ENCODE peak calls at places on chromosomes 3 and 15, in nine cellular contexts. C, K, H, W, O, L, M, Y and X are unnamed samples.

GRCh38 chr3:64460877-64461276 is 226.9 kb downstream of the ADAMTS9 start:
- DNase-seq in C (no peak), K (no peak), H (no peak), W (no peak), O (no peak), L (no peak), M (no peak), Y (no peak), X (no peak)

GRCh38 chr3:72255191-72255590 is 470.2 kb upstream of the PROK2 start:
- DNase-seq in C (no peak), K (no peak), H (no peak), W (no peak), O (no peak), L (no peak), M (peak), Y (no peak), X (no peak)

GRCh38 chr3:49013113-49013737 is 5.2 kb downstream of the DALRD3 start:
- DNase-seq in C (no peak), K (no peak), H (no peak), W (no peak), O (no peak), L (no peak), M (no peak), Y (no peak), X (no peak)

GRCh38 chr3:13238687-13239466 is 165.6 kb upstream of the IQSEC1 start:
- DNase-seq in C (no peak), K (no peak), H (no peak), W (no peak), O (no peak), L (no peak), M (no peak), Y (no peak), X (no peak)

GRCh38 chr15:42511010-42511396 is 15.6 kb downstream of the SNAP23 start:
- DNase-seq in C (no peak), K (no peak), H (no peak), W (no peak), O (no peak), L (no peak), M (no peak), Y (no peak), X (no peak)

GRCh38 chr3:79820089-79820488 is 52.3 kb upstream of the ROBO1 start:
- DNase-seq in C (no peak), K (no peak), H (no peak), W (no peak), O (no peak), L (no peak), M (no peak), Y (no peak), X (no peak)

GRCh38 chr3:122488262-122488973 is 26.3 kb downstream of the KPNA1 start:
- DNase-seq in C (no peak), K (no peak), H (no peak), W (no peak), O (no peak), L (no peak), M (no peak), Y (no peak), X (no peak)

GRCh38 chr3:127074900-127075360 is 92.0 kb downstream of the PLXNA1 start:
- DNase-seq in C (no peak), K (no peak), H (no peak), W (no peak), O (no peak), L (peak), M (no peak), Y (no peak), X (no peak)

GRCh38 chr15:79643393-79643792 is 211.3 kb downstream of the MINAR1 start:
- DNase-seq in C (no peak), K (no peak), H (no peak), W (no peak), O (no peak), L (no peak), M (no peak), Y (no peak), X (no peak)

GRCh38 chr3:71652786-71653419 is 69.4 kb upstream of the FOXP1 start:
- DNase-seq in C (peak), K (peak), H (peak), W (peak), O (peak), L (peak), M (no peak), Y (no peak), X (no peak)

GRCh38 chr3:1552831-1553230 is 460.0 kb downstream of the CNTN6 start:
- DNase-seq in C (no peak), K (no peak), H (no peak), W (no peak), O (no peak), L (no peak), M (no peak), Y (no peak), X (no peak)

GRCh38 chr3:193096076-193096475 is 144.9 kb upstream of the PLAAT1 start:
- DNase-seq in C (no peak), K (no peak), H (no peak), W (no peak), O (peak), L (no peak), M (no peak), Y (no peak), X (no peak)

GRCh38 chr3:58864480-58864879 is 185.3 kb downstream of the CFAP20DC start:
- DNase-seq in C (no peak), K (no peak), H (no peak), W (no peak), O (no peak), L (no peak), M (no peak), Y (no peak), X (no peak)

GRCh38 chr3:184808021-184808420 is 3.9 kb upstream of the VPS8 start:
- DNase-seq in C (no peak), K (peak), H (peak), W (no peak), O (no peak), L (no peak), M (no peak), Y (no peak), X (no peak)

GRCh38 chr3:178671261-178672191 is 135.3 kb downstream of the KCNMB2 start:
- DNase-seq in C (no peak), K (no peak), H (no peak), W (no peak), O (no peak), L (no peak), M (no peak), Y (no peak), X (no peak)

GRCh38 chr3:74801924-74802323 is 187.5 kb upstream of the CNTN3 start:
- DNase-seq in C (no peak), K (no peak), H (no peak), W (no peak), O (no peak), L (no peak), M (no peak), Y (no peak), X (no peak)

GRCh38 chr3:59798372-59799086 is 748.7 kb upstream of the CFAP20DC start:
- DNase-seq in C (no peak), K (no peak), H (no peak), W (no peak), O (no peak), L (no peak), M (no peak), Y (no peak), X (no peak)

GRCh38 chr3:71601811-71602210 is 18.3 kb upstream of the FOXP1 start:
- DNase-seq in C (no peak), K (no peak), H (no peak), W (no peak), O (no peak), L (no peak), M (no peak), Y (no peak), X (no peak)

GRCh38 chr15:63362873-63363272 is 18.8 kb downstream of the CA12 start:
- DNase-seq in C (no peak), K (no peak), H (no peak), W (no peak), O (no peak), L (no peak), M (no peak), Y (no peak), X (no peak)

GRCh38 chr15:39976291-39977274 is 42.7 kb downstream of the EIF2AK4 start:
- DNase-seq in C (no peak), K (peak), H (no peak), W (no peak), O (peak), L (no peak), M (peak), Y (peak), X (no peak)

GRCh38 chr3:87069963-87070362 is 79.0 kb upstream of the VGLL3 start:
- DNase-seq in C (no peak), K (no peak), H (no peak), W (no peak), O (no peak), L (no peak), M (no peak), Y (no peak), X (no peak)

GRCh38 chr3:195097331-195098255 is 173.4 kb downstream of the XXYLT1 start:
- DNase-seq in C (no peak), K (no peak), H (no peak), W (no peak), O (no peak), L (no peak), M (no peak), Y (no peak), X (no peak)

GRCh38 chr15:48913141-48913540 is 35.2 kb downstream of the EID1 start:
- DNase-seq in C (no peak), K (no peak), H (no peak), W (no peak), O (no peak), L (no peak), M (no peak), Y (no peak), X (no peak)

GRCh38 chr3:116340680-116341216 is 104.5 kb downstream of the LSAMP start:
- DNase-seq in C (no peak), K (no peak), H (no peak), W (no peak), O (no peak), L (no peak), M (no peak), Y (no peak), X (no peak)

GRCh38 chr3:72887723-72888545 is at the start of gene GXYLT2:
- DNase-seq in C (no peak), K (peak), H (no peak), W (no peak), O (peak), L (no peak), M (no peak), Y (peak), X (no peak)